ENCODE peak calls at places on chromosomes 7 and 10, in nine cellular contexts. Q is brain microvascular endothelial cell; A is gastrocnemius medialis; H is nucleus accumbens; F is NCI-H446 treated with DMSO at 0.1 percent for 48 hours; W is T-helper 2 cell; J is stimulated activated CD4-positive, alpha-beta T cell treated with anti-CD3 and anti-CD28 coated beads, Interleukin-4, amount 100 ng/mL, for 24 hours; N is fibroblast of pulmonary artery; S is GM13977. C is an unnamed sample.

GRCh38 chr7:21355406-21355874 is 72.4 kb upstream of the SP4 start:
- DNase-seq in Q (no peak), A (no peak), H (no peak), F (no peak), W (peak; percentile 25), J (peak; percentile 62), N (no peak), S (peak; percentile 51), C (no peak)

GRCh38 chr7:121420976-121421375 is 24.9 kb upstream of the FAM3C start:
- DNase-seq in Q (no peak), A (no peak), H (no peak), F (no peak), W (no peak), J (no peak), N (no peak), S (no peak), C (no peak)

GRCh38 chr7:33809218-33809617 is 96.1 kb upstream of the BMPER start:
- DNase-seq in Q (no peak), A (peak; percentile 71), H (no peak), F (no peak), W (no peak), J (no peak), N (no peak), S (no peak), C (no peak)

GRCh38 chr10:118983263-118983662 is 46.3 kb upstream of the NANOS1 start:
- DNase-seq in Q (no peak), A (no peak), H (no peak), F (peak; percentile 3), W (no peak), J (no peak), N (no peak), S (no peak), C (peak; percentile 5)

GRCh38 chr10:30503700-30504462 is 69.9 kb downstream of the MAP3K8 start:
- DNase-seq in Q (no peak), A (no peak), H (no peak), F (no peak), W (no peak), J (no peak), N (peak; percentile 71), S (no peak), C (no peak)

GRCh38 chr7:25862254-25862992 is 289.6 kb upstream of the NFE2L3 start:
- DNase-seq in Q (peak; percentile 100), A (peak; percentile 98), H (no peak), F (peak; percentile 100), W (peak; percentile 67), J (peak; percentile 75), N (peak; percentile 99), S (peak; percentile 87), C (peak; percentile 100)

GRCh38 chr7:130296221-130296951 is 3.4 kb downstream of the CPA4 start:
- DNase-seq in Q (no peak), A (no peak), H (no peak), F (no peak), W (no peak), J (no peak), N (no peak), S (no peak), C (no peak)

GRCh38 chr7:400901-401485 is 111.0 kb downstream of the FOXL3 start:
- DNase-seq in Q (no peak), A (peak; percentile 1), H (no peak), F (no peak), W (no peak), J (no peak), N (no peak), S (no peak), C (no peak)

GRCh38 chr10:14757996-14758395 is 16.7 kb downstream of the FAM107B start:
- DNase-seq in Q (no peak), A (no peak), H (no peak), F (no peak), W (no peak), J (no peak), N (no peak), S (no peak), C (no peak)

GRCh38 chr7:134724606-134725005 is 54.8 kb upstream of the CALD1 start:
- DNase-seq in Q (peak; percentile 49), A (no peak), H (no peak), F (no peak), W (no peak), J (no peak), N (peak; percentile 77), S (peak; percentile 27), C (no peak)